ENCODE peak calls at places on chromosomes 2 and 18, in five cellular contexts. H, R, C, D and I are unnamed samples.

GRCh38 chr2:79935771-79936657 is 368.5 kb downstream of the LRRTM1 start:
- DNase-seq in R (peak), D (no peak), H (no peak), C (no peak), I (no peak)

GRCh38 chr2:217218269-217219140 is 358.6 kb upstream of the TNP1 start:
- DNase-seq in C (no peak), H (no peak), R (no peak), D (no peak), I (peak)

GRCh38 chr2:75503048-75503607 is 57.6 kb downstream of the EVA1A start:
- DNase-seq in H (no peak), C (no peak), R (no peak), D (no peak), I (no peak)

GRCh38 chr2:69945900-69946299 is 15.5 kb downstream of the ASPRV1 start:
- DNase-seq in D (no peak), C (no peak), R (no peak), H (no peak), I (no peak)

GRCh38 chr18:22734812-22735627 is 198.1 kb upstream of the RBBP8 start:
- DNase-seq in H (no peak), D (no peak), C (no peak), R (no peak), I (no peak)

GRCh38 chr2:19146867-19147266 is 211.6 kb downstream of the OSR1 start:
- DNase-seq in R (no peak), C (no peak), D (no peak), H (no peak), I (no peak)

GRCh38 chr2:109299466-109299865 is 170.5 kb downstream of the SH3RF3 start:
- DNase-seq in C (no peak), D (no peak), R (no peak), H (no peak), I (no peak)

GRCh38 chr2:121263996-121264715 is 20.8 kb downstream of the TFCP2L1 start:
- DNase-seq in H (peak), D (no peak), R (no peak), C (no peak), I (peak)

GRCh38 chr2:172052000-172052983 is 33.0 kb upstream of the DLX1 start:
- DNase-seq in H (no peak), C (no peak), D (no peak), R (no peak), I (no peak)

GRCh38 chr2:47008381-47009280 is 93.0 kb upstream of the MCFD2 start:
- DNase-seq in C (peak), R (peak), H (peak), D (no peak), I (peak)

GRCh38 chr18:12747530-12748315 is 44.9 kb downstream of the PSMG2 start:
- DNase-seq in H (no peak), R (no peak), D (no peak), C (no peak), I (no peak)

GRCh38 chr2:121295911-121296650 is 11.1 kb upstream of the TFCP2L1 start:
- DNase-seq in D (no peak), C (no peak), H (no peak), R (no peak), I (no peak)

GRCh38 chr18:74373428-74373827 is 57.8 kb downstream of the C18orf63 start:
- DNase-seq in C (no peak), H (no peak), R (no peak), D (no peak), I (no peak)

GRCh38 chr18:32274307-32274706 is 84.5 kb downstream of the MEP1B start:
- DNase-seq in R (no peak), H (no peak), C (no peak), D (no peak), I (no peak)

GRCh38 chr2:148716378-148716777 is 71.8 kb downstream of the EPC2 start:
- DNase-seq in R (no peak), D (no peak), H (no peak), C (no peak), I (no peak)

GRCh38 chr2:223055140-223055539 is 3.1 kb downstream of the KCNE4 start:
- DNase-seq in R (no peak), D (no peak), C (no peak), H (no peak), I (no peak)

GRCh38 chr2:9422321-9423099 is 818 bp downstream of the ITGB1BP1 start:
- DNase-seq in H (peak), R (peak), D (peak), C (peak), I (peak)

GRCh38 chr2:172137943-172138342 is 35.2 kb upstream of the DLX2 start:
- DNase-seq in H (no peak), D (no peak), C (no peak), R (no peak), I (no peak)

GRCh38 chr18:57433492-57434176 is 1.5 kb upstream of the ONECUT2 start:
- DNase-seq in R (no peak), D (no peak), C (no peak), H (no peak), I (no peak)
- H3K4me3 ChIP-seq in R (peak), D (no peak), C (no peak), H (no peak), I (no peak)

GRCh38 chr2:200159366-200159720 is 147.2 kb upstream of the SPATS2L start:
- DNase-seq in H (no peak), D (no peak), C (no peak), R (no peak), I (no peak)

GRCh38 chr2:200156140-200156858 is 150.2 kb upstream of the SPATS2L start:
- DNase-seq in C (no peak), H (no peak), D (no peak), R (no peak), I (no peak)

GRCh38 chr2:200161458-200161857 is 145.0 kb upstream of the SPATS2L start:
- DNase-seq in H (no peak), D (no peak), C (no peak), R (no peak), I (no peak)

GRCh38 chr2:200158586-200159365 is 147.7 kb upstream of the SPATS2L start:
- DNase-seq in C (no peak), R (no peak), D (no peak), H (no peak), I (no peak)

GRCh38 chr2:200159829-200160781 is 146.4 kb upstream of the SPATS2L start:
- DNase-seq in D (no peak), C (no peak), H (no peak), R (no peak), I (no peak)
- H3K27ac ChIP-seq in D (no peak), C (no peak), H (no peak), R (no peak), I (no peak)

DNA sequence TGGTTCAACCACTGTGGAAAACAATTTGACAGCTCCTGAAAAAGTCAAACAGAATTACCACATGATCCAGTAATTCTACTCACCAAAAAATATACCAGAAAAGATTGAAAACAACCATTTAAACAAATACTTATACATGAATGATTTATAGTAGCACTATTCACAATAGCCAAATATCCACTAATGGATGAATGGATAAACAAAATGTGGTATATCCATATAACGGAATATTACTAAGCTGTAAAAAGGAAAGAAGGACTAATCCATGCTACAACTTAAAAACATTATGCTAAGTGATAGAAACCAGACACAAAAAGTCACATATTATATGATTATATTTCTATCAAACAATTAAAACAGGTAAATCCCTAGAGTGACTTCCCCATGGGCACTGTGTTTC is 131.5 kb downstream of the SPOPL start:
- DNase-seq in C (no peak), H (no peak), D (no peak), R (no peak), I (no peak)
- H3K4me3 ChIP-seq in C (no peak), H (no peak), D (no peak), R (no peak), I (no peak)

DNA sequence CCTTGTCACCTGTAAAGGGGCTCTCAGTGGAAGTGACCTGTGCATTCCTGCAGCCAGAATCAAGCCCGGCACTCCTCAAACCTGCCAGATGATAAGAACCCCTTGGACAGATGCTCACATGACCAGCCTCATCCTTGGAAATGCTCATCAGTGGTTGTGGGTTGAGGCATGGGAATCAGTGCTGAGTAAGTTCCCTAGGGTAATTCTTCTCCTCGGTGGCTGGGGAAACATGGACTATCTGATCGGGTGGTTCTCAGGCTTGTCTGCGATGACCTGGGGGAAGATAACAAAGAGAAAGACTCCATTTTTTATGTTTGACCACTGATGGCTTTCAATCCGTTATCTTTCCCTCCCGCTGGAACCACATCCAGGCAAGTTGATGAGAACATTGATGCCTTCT is 84.0 kb downstream of the SPP2 start:
- DNase-seq in R (no peak), C (no peak), H (no peak), D (no peak), I (no peak)
- H3K27ac ChIP-seq in R (no peak), C (no peak), H (no peak), D (no peak), I (no peak)

GRCh38 chr2:63444565-63445288 is 143.6 kb downstream of the WDPCP start:
- DNase-seq in H (no peak), R (no peak), C (no peak), D (no peak), I (no peak)
- H3K4me3 ChIP-seq in H (no peak), R (no peak), C (no peak), D (no peak), I (no peak)

GRCh38 chr2:64374686-64375085 is 79.3 kb upstream of the LGALSL start:
- DNase-seq in H (no peak), D (no peak), C (no peak), R (no peak), I (no peak)

GRCh38 chr2:64371727-64372126 is 82.2 kb upstream of the LGALSL start:
- DNase-seq in C (no peak), H (no peak), R (no peak), D (no peak), I (no peak)

GRCh38 chr2:64367868-64368267 is 86.1 kb upstream of the LGALSL start:
- DNase-seq in D (no peak), C (no peak), H (no peak), R (no peak), I (no peak)

GRCh38 chr2:64367444-64367843 is 86.5 kb upstream of the LGALSL start:
- DNase-seq in H (no peak), D (no peak), C (no peak), R (no peak), I (no peak)

GRCh38 chr2:64369706-64370105 is 84.3 kb upstream of the LGALSL start:
- DNase-seq in H (no peak), C (no peak), D (no peak), R (no peak), I (no peak)
- H3K27ac ChIP-seq in H (no peak), C (no peak), D (no peak), R (no peak), I (no peak)